ENCODE peak calls at places on chromosome 5, in six cellular contexts. M is cardiac fibroblast; Y is activated effector memory CD4-positive, alpha-beta T cell treated with anti-CD3 and anti-CD28 coated beads, Interleukin-2, amount 50 U/mL, for 16 hours; L is cerebellar nuclear complex; A is activated T-helper 1 cell treated with anti-CD3 and anti-CD28 coated beads, Interleukin-2, amount 50 U/mL, for 16 hours; D is activated T-cell treated with anti-CD3 and anti-CD28 coated beads, Interleukin-2, amount 50 U/mL, for 48 hours. J is an unnamed sample.
A peak's percentile ranks its signal among the peaks of the same experiment; 100 is the strongest.

GRCh38 chr5:116237917-116238502 is 153.2 kb downstream of the COMMD10 start:
- DNase-seq in M (peak; percentile 1), D (no peak), A (no peak), Y (no peak), L (no peak), J (no peak)

GRCh38 chr5:159700016-159700415 is 216.3 kb upstream of the ADRA1B start:
- DNase-seq in M (no peak), L (no peak), Y (no peak), A (no peak), D (no peak), J (no peak)

GRCh38 chr5:152529456-152529855 is 124.4 kb upstream of the NMUR2 start:
- DNase-seq in D (no peak), M (no peak), L (no peak), A (no peak), Y (no peak), J (no peak)

GRCh38 chr5:76363385-76364261 is 39.5 kb upstream of the IQGAP2 start:
- DNase-seq in Y (no peak), D (no peak), L (no peak), M (no peak), A (no peak), J (no peak)

GRCh38 chr5:57277085-57277484 is 103.2 kb downstream of the GPBP1 start:
- DNase-seq in D (no peak), Y (no peak), A (no peak), L (no peak), M (peak; percentile 59), J (no peak)

GRCh38 chr5:172144291-172144815 is 43.7 kb downstream of the STK10 start:
- DNase-seq in D (no peak), A (no peak), L (no peak), M (peak; percentile 70), Y (no peak), J (no peak)

GRCh38 chr5:134370306-134370870 is 981 bp upstream of the UBE2B start:
- DNase-seq in D (no peak), A (no peak), Y (no peak), M (peak; percentile 5), L (no peak), J (no peak)

GRCh38 chr5:60779431-60779830 is 64.6 kb downstream of the ELOVL7 start:
- DNase-seq in L (no peak), M (no peak), A (no peak), D (no peak), Y (no peak), J (no peak)

GRCh38 chr5:6475626-6476312 is 27.1 kb downstream of the UBE2QL1 start:
- DNase-seq in A (no peak), M (no peak), D (no peak), Y (no peak), L (no peak), J (no peak)

GRCh38 chr5:92749943-92750342 is 831.1 kb downstream of the NR2F1-AS1 start:
- DNase-seq in Y (no peak), M (peak; percentile 22), A (no peak), L (no peak), D (no peak), J (no peak)

GRCh38 chr5:106399381-106399780 is 1271.4 kb downstream of the EFNA5 start:
- DNase-seq in D (no peak), M (peak; percentile 19), A (no peak), Y (no peak), L (no peak), J (no peak)

GRCh38 chr5:67305913-67306710 is 109.5 kb upstream of the CD180 start:
- DNase-seq in D (no peak), L (no peak), M (peak; percentile 59), A (no peak), Y (no peak), J (no peak)

GRCh38 chr5:116531635-116532034 is 43.0 kb downstream of the SEMA6A start:
- DNase-seq in A (no peak), D (no peak), Y (no peak), M (no peak), L (no peak), J (no peak)

GRCh38 chr5:12647613-12648012 is 743.4 kb upstream of the CTNND2 start:
- DNase-seq in D (no peak), Y (no peak), L (no peak), A (no peak), M (no peak), J (no peak)

GRCh38 chr5:146447734-146448380 is 724 bp downstream of the TCERG1 start:
- DNase-seq in M (peak; percentile 35), D (peak; percentile 44), Y (no peak), L (no peak), A (no peak), J (no peak)

GRCh38 chr5:1538741-1539392 is 15.1 kb upstream of the LPCAT1 start:
- DNase-seq in A (no peak), M (no peak), L (no peak), D (peak; percentile 6), Y (peak; percentile 56), J (no peak)

GRCh38 chr5:40446910-40447309 is 232.8 kb upstream of the PTGER4 start:
- DNase-seq in D (no peak), A (no peak), Y (no peak), M (peak; percentile 46), L (no peak), J (no peak)

GRCh38 chr5:80591352-80591751 is 21.3 kb upstream of the ANKRD34B start:
- DNase-seq in A (no peak), L (no peak), M (no peak), Y (no peak), D (no peak), J (no peak)

GRCh38 chr5:120509056-120509455 is 45.0 kb downstream of the PRR16 start:
- DNase-seq in A (no peak), Y (no peak), L (no peak), D (no peak), M (no peak), J (no peak)

GRCh38 chr5:108259306-108259705 is 122.6 kb downstream of the FBXL17 start:
- DNase-seq in Y (no peak), L (no peak), M (peak; percentile 34), D (no peak), A (no peak), J (no peak)